ENCODE peak calls at places on chromosomes 2 and 18, in nine cellular contexts. V is mesenchymal stem cell; Y is neuronal stem cell; X is CD8-positive, alpha-beta T cell; Q is vagina; R is HepG2; A is OCI-LY7; S is right atrium auricular region; L is mammary epithelial cell. D is an unnamed sample. For H3K36me3, the result is how much of the 10 kb centered on the place peaks cover.

GRCh38 chr2:146807568-146808168 is 1037.2 kb upstream of the ACVR2A start:
- DNase-seq in V (no peak), Y (no peak), X (no peak), Q (no peak), R (no peak), A (no peak), S (no peak), L (no peak), D (no peak)

GRCh38 chr2:207394203-207394741 is 135.5 kb upstream of the CREB1 start:
- DNase-seq in V (peak), Y (no peak), X (no peak), Q (no peak), R (no peak), A (no peak), S (no peak), L (peak), D (peak)

GRCh38 chr18:37452015-37452414 is 113.6 kb downstream of the CELF4 start:
- DNase-seq in V (no peak), Y (no peak), X (no peak), Q (no peak), R (no peak), A (no peak), S (no peak), L (no peak), D (no peak)

GRCh38 chr18:58178476-58178875 is 134.4 kb downstream of the NEDD4L start:
- DNase-seq in V (no peak), Y (no peak), X (no peak), Q (no peak), R (peak), A (no peak), S (no peak), L (no peak), D (no peak)

GRCh38 chr18:79948719-79949411 is 2.6 kb downstream of the SLC66A2 start:
- DNase-seq in V (no peak), Y (no peak), X (no peak), Q (no peak), R (no peak), A (no peak), S (no peak), L (no peak), D (no peak)

GRCh38 chr2:161166538-161167409 is 6.5 kb downstream of the TANK start:
- DNase-seq in V (no peak), Y (no peak), X (peak), Q (no peak), R (peak), A (no peak), S (no peak), L (peak), D (peak)

GRCh38 chr2:132916219-132916618 is 246.2 kb upstream of the LYPD1 start:
- DNase-seq in V (no peak), Y (no peak), X (no peak), Q (no peak), R (no peak), A (no peak), S (no peak), L (no peak), D (no peak)

GRCh38 chr2:218832520-218832919 is 917 bp upstream of the PRKAG3 start:
- DNase-seq in V (no peak), Y (no peak), X (no peak), Q (no peak), R (no peak), A (no peak), S (peak), L (no peak), D (peak)

GRCh38 chr2:172481507-172482262 is 54.3 kb downstream of the ITGA6 start:
- DNase-seq in V (no peak), Y (no peak), X (no peak), Q (no peak), R (no peak), A (no peak), S (no peak), L (no peak), D (no peak)

GRCh38 chr18:51030537-51031258 is 685 bp downstream of the SMAD4 start:
- DNase-seq in V (peak), Y (peak), X (peak), Q (no peak), R (peak), A (peak), S (peak), L (peak), D (no peak)

GRCh38 chr18:2338601-2339000 is 232.7 kb downstream of the METTL4 start:
- DNase-seq in V (no peak), Y (no peak), X (no peak), Q (no peak), R (no peak), A (no peak), S (no peak), L (no peak), D (no peak)

GRCh38 chr18:48676756-48677368 is 138.0 kb downstream of the CTIF start:
- DNase-seq in V (peak), Y (peak), X (peak), Q (no peak), R (peak), A (peak), S (peak), L (peak), D (peak)

GRCh38 chr2:28342081-28342967 is 50.3 kb upstream of the FOSL2 start:
- DNase-seq in V (peak), Y (no peak), X (no peak), Q (peak), R (peak), A (no peak), S (peak), L (no peak), D (peak)

GRCh38 chr2:40243581-40243980 is 208.3 kb downstream of the SLC8A1 start:
- DNase-seq in V (peak), Y (no peak), X (no peak), Q (no peak), R (no peak), A (no peak), S (no peak), L (no peak), D (no peak)

GRCh38 chr2:144479138-144479537 is 40.8 kb downstream of the ZEB2 start:
- DNase-seq in V (no peak), Y (no peak), X (no peak), Q (no peak), R (no peak), A (no peak), S (no peak), L (peak), D (peak)

GRCh38 chr2:189756311-189756710 is 6.3 kb downstream of the OSGEPL1 start:
- DNase-seq in V (no peak), Y (no peak), X (no peak), Q (no peak), R (no peak), A (no peak), S (no peak), L (no peak), D (no peak)

GRCh38 chr2:29382486-29382885 is 267.3 kb downstream of the CLIP4 start:
- DNase-seq in V (peak), Y (no peak), X (no peak), Q (no peak), R (no peak), A (no peak), S (no peak), L (no peak), D (no peak)

GRCh38 chr18:37778417-37779165 is 213.0 kb upstream of the CELF4 start:
- DNase-seq in V (peak), Y (peak), X (no peak), Q (no peak), R (peak), A (peak), S (no peak), L (peak), D (peak)

GRCh38 chr2:240593703-240594451 is 7.3 kb downstream of the CAPN10 start:
- DNase-seq in V (no peak), Y (no peak), X (no peak), Q (no peak), R (no peak), A (no peak), S (no peak), L (no peak), D (no peak)

GRCh38 chr2:100106460-100106859 is 35.9 kb downstream of the AFF3 start:
- DNase-seq in V (peak), Y (no peak), X (no peak), Q (no peak), R (no peak), A (no peak), S (no peak), L (no peak), D (no peak)

GRCh38 chr2:12982149-12982584 is 265.4 kb downstream of the TRIB2 start:
- DNase-seq in V (no peak), Y (no peak), X (no peak), Q (no peak), R (no peak), A (no peak), S (no peak), L (no peak), D (peak)

GRCh38 chr2:101692766-101693165 is 4.7 kb upstream of the MAP4K4 start:
- DNase-seq in V (no peak), Y (no peak), X (no peak), Q (no peak), R (no peak), A (no peak), S (no peak), L (no peak), D (no peak)

GRCh38 chr18:3402962-3403585 is 46.9 kb upstream of the TGIF1 start:
- DNase-seq in V (peak), Y (no peak), X (no peak), Q (no peak), R (no peak), A (peak), S (no peak), L (peak), D (peak)

GRCh38 chr2:108965540-108966299 is 23.3 kb downstream of the EDAR start:
- DNase-seq in V (no peak), Y (no peak), X (peak), Q (no peak), R (no peak), A (no peak), S (no peak), L (no peak), D (no peak)

GRCh38 chr2:119174216-119174992 is 15.9 kb upstream of the C1QL2 start:
- DNase-seq in V (peak), Y (peak), X (peak), Q (no peak), R (peak), A (peak), S (no peak), L (peak), D (peak)

GRCh38 chr2:165877565-165878550 is 75.7 kb downstream of the TTC21B start:
- DNase-seq in V (peak), Y (no peak), X (no peak), Q (no peak), R (no peak), A (no peak), S (no peak), L (peak), D (peak)

GRCh38 chr2:222518570-222519381 is 94.4 kb downstream of the SGPP2 start:
- DNase-seq in V (no peak), Y (no peak), X (no peak), Q (no peak), R (no peak), A (no peak), S (no peak), L (peak), D (peak)

GRCh38 chr2:178072383-178073301 is at the start of gene PDE11A:
- DNase-seq in V (peak), Y (peak), X (no peak), Q (no peak), R (peak), A (no peak), S (peak), L (peak), D (peak)

GRCh38 chr18:65623686-65624085 is 127.1 kb upstream of the CDH7 start:
- DNase-seq in V (no peak), Y (no peak), X (no peak), Q (no peak), R (no peak), A (no peak), S (no peak), L (no peak), D (no peak)

GRCh38 chr18:61992285-61992684 is 99.5 kb upstream of the RNF152 start:
- DNase-seq in V (peak), Y (no peak), X (no peak), Q (no peak), R (peak), A (no peak), S (no peak), L (peak), D (peak)

GRCh38 chr2:17195016-17195415 is 323.2 kb downstream of the RAD51AP2 start:
- DNase-seq in V (peak), Y (no peak), X (no peak), Q (no peak), R (no peak), A (no peak), S (no peak), L (no peak), D (no peak)

GRCh38 chr2:236969767-236970655 is 115.7 kb upstream of the COPS8 start:
- DNase-seq in V (no peak), Y (no peak), X (peak), Q (no peak), R (no peak), A (no peak), S (no peak), L (no peak), D (peak)

GRCh38 chr18:76432970-76433767 is 61.9 kb downstream of the ZNF516 start:
- DNase-seq in V (no peak), Y (no peak), X (no peak), Q (no peak), R (no peak), A (no peak), S (no peak), L (no peak), D (no peak)

GRCh38 chr2:241967096-241967495 is 97.6 kb downstream of the RTP5 start:
- DNase-seq in V (no peak), Y (no peak), X (no peak), Q (no peak), R (no peak), A (no peak), S (no peak), L (no peak), D (no peak)

GRCh38 chr2:185179783-185180182 is 558.8 kb upstream of the FSIP2 start:
- DNase-seq in V (no peak), Y (no peak), X (no peak), Q (no peak), R (no peak), A (no peak), S (no peak), L (no peak), D (no peak)

GRCh38 chr2:100018794-100019193 is 123.6 kb downstream of the AFF3 start:
- DNase-seq in V (peak), Y (no peak), X (no peak), Q (no peak), R (no peak), A (no peak), S (no peak), L (no peak), D (peak)

GRCh38 chr18:21112543-21113105 is 1.0 kb upstream of the ROCK1 start:
- DNase-seq in V (peak), Y (no peak), X (no peak), Q (no peak), R (no peak), A (no peak), S (no peak), L (no peak), D (no peak)

GRCh38 chr2:190532581-190532980 is 1.9 kb downstream of the NEMP2 start:
- DNase-seq in V (no peak), Y (no peak), X (no peak), Q (no peak), R (no peak), A (peak), S (no peak), L (no peak), D (no peak)

GRCh38 chr2:65722028-65722427 is 289.6 kb upstream of the SPRED2 start:
- DNase-seq in V (peak), Y (peak), X (no peak), Q (no peak), R (no peak), A (no peak), S (no peak), L (peak), D (peak)

GRCh38 chr18:44556296-44556695 is 124.4 kb upstream of the SETBP1 start:
- DNase-seq in V (no peak), Y (no peak), X (no peak), Q (no peak), R (no peak), A (no peak), S (no peak), L (no peak), D (no peak)
- H3K36me3 ChIP-seq in V (under half), Y (under half), X (under half), Q (under half), R (under half), A (under half), S (under half), L (under half), D (under half)

DNA sequence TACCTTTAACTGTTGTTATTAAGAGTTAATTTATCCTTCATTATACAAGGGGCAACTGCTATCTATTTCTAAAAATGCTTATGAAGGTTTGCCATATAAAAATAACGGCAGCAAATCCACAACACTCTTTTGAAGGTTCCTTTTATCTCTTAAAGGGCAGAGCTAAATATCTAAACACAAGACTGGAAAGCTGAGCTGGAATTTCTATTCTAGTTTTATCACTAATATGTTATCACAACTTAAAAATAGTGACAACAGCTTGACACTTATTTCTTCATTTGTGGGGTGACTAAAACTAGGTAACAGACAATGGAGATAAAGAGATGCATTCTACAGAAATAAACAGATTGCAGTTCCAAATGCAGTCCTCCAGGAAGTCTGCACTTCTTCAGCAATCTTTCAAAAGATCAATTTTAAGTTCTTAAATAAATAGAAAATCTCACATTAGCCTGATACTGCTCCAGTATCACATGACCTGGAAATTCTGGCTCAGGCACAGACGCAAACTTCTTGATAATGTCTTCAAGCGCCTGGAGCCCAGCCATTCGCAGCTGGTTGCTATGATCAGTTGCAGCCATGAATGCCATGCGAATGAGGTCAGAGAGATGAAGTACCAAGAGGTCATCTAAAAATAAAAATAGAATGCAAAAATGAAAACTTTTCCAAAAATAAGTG is 54.0 kb upstream of the STRN start:
- DNase-seq in V (peak), Y (no peak), X (no peak), Q (no peak), R (no peak), A (no peak), S (peak), L (no peak), D (peak)
- H3K36me3 ChIP-seq in V (under half), Y (under half), X (under half), Q (under half), R (under half), A (half or more), S (under half), L (under half), D (under half)

GRCh38 chr2:121375621-121376159 is 90.7 kb upstream of the TFCP2L1 start:
- DNase-seq in V (peak), Y (no peak), X (no peak), Q (no peak), R (no peak), A (no peak), S (no peak), L (no peak), D (no peak)

GRCh38 chr2:121372756-121373353 is 87.9 kb upstream of the TFCP2L1 start:
- DNase-seq in V (no peak), Y (no peak), X (no peak), Q (no peak), R (no peak), A (no peak), S (no peak), L (no peak), D (no peak)

GRCh38 chr2:121376851-121377250 is 91.8 kb upstream of the TFCP2L1 start:
- DNase-seq in V (no peak), Y (no peak), X (no peak), Q (no peak), R (no peak), A (no peak), S (no peak), L (no peak), D (no peak)

GRCh38 chr2:121382744-121383143 is 97.7 kb upstream of the TFCP2L1 start:
- DNase-seq in V (no peak), Y (no peak), X (no peak), Q (no peak), R (no peak), A (peak), S (no peak), L (no peak), D (no peak)

GRCh38 chr2:121377676-121378075 is 92.7 kb upstream of the TFCP2L1 start:
- DNase-seq in V (peak), Y (no peak), X (no peak), Q (no peak), R (no peak), A (no peak), S (no peak), L (peak), D (no peak)
- H3K36me3 ChIP-seq in V (under half), Y (under half), X (under half), Q (under half), R (half or more), A (half or more), S (half or more), L (under half), D (under half)

GRCh38 chr2:15471606-15472005 is 89.5 kb downstream of the NBAS start:
- DNase-seq in V (no peak), Y (no peak), X (no peak), Q (no peak), R (peak), A (no peak), S (no peak), L (no peak), D (no peak)

GRCh38 chr2:15472133-15472532 is 89.0 kb downstream of the NBAS start:
- DNase-seq in V (no peak), Y (no peak), X (no peak), Q (no peak), R (no peak), A (no peak), S (no peak), L (no peak), D (peak)
- H3K36me3 ChIP-seq in V (under half), Y (under half), X (under half), Q (under half), R (under half), A (under half), S (under half), L (under half), D (under half)

GRCh38 chr2:74877376-74877775 is 43.4 kb downstream of the HK2 start:
- DNase-seq in V (no peak), Y (no peak), X (no peak), Q (no peak), R (no peak), A (no peak), S (no peak), L (no peak), D (no peak)
- H3K36me3 ChIP-seq in V (under half), Y (half or more), X (under half), Q (under half), R (half or more), A (half or more), S (under half), L (half or more), D (half or more)

GRCh38 chr2:128169094-128169493 is 78.1 kb downstream of the UGGT1 start:
- DNase-seq in V (no peak), Y (no peak), X (no peak), Q (no peak), R (no peak), A (no peak), S (no peak), L (no peak), D (no peak)

GRCh38 chr2:128170776-128171175 is 79.8 kb downstream of the UGGT1 start:
- DNase-seq in V (no peak), Y (no peak), X (no peak), Q (no peak), R (no peak), A (no peak), S (no peak), L (no peak), D (no peak)

GRCh38 chr2:128169497-128169896 is 78.5 kb downstream of the UGGT1 start:
- DNase-seq in V (peak), Y (no peak), X (no peak), Q (no peak), R (peak), A (no peak), S (no peak), L (no peak), D (no peak)

GRCh38 chr2:128169933-128170709 is 79.1 kb downstream of the UGGT1 start:
- DNase-seq in V (no peak), Y (no peak), X (no peak), Q (no peak), R (peak), A (no peak), S (no peak), L (no peak), D (no peak)

GRCh38 chr2:128172191-128172590 is 81.2 kb downstream of the UGGT1 start:
- DNase-seq in V (peak), Y (no peak), X (no peak), Q (no peak), R (peak), A (no peak), S (no peak), L (no peak), D (no peak)
- H3K36me3 ChIP-seq in V (under half), Y (under half), X (under half), Q (under half), R (half or more), A (half or more), S (half or more), L (under half), D (under half)